ENCODE peak calls at places on chromosomes 5 and 9, in four cellular contexts. M is heart left ventricle, L is uterus, S is mucosa of descending colon. P is an unnamed sample.

GRCh38 chr5:79774171-79774854 is 84.7 kb downstream of the CMYA5 start:
- DNase-seq in S (no peak), L (no peak), M (peak; percentile 30), P (no peak)

GRCh38 chr5:121199238-121199999 is 652.3 kb upstream of the FTMT start:
- DNase-seq in L (no peak), S (no peak), M (no peak), P (no peak)

GRCh38 chr5:77876862-77877502 is 100.8 kb upstream of the TBCA start:
- DNase-seq in L (no peak), S (no peak), M (no peak), P (peak; percentile 16)

GRCh38 chr5:3099526-3099925 is 348.0 kb upstream of the IRX2 start:
- DNase-seq in M (no peak), L (no peak), S (no peak), P (no peak)

GRCh38 chr9:127586537-127586936 is 25.5 kb upstream of the STXBP1 start:
- DNase-seq in L (peak; percentile 89), M (peak; percentile 85), S (no peak), P (peak; percentile 84)

GRCh38 chr5:154370730-154371334 is 75.0 kb upstream of the SAP30L start:
- DNase-seq in S (no peak), L (no peak), M (peak; percentile 31), P (no peak)

GRCh38 chr9:21408817-21409216 is at the start of gene IFNA8:
- DNase-seq in S (no peak), L (no peak), M (no peak), P (no peak)

GRCh38 chr9:75108571-75108970 is 20.3 kb downstream of the OSTF1 start:
- DNase-seq in L (peak; percentile 61), M (peak; percentile 44), S (peak; percentile 62), P (no peak)

GRCh38 chr9:114434878-114435311 is 47.1 kb upstream of the AKNA start:
- DNase-seq in L (no peak), M (no peak), S (no peak), P (peak; percentile 39)

GRCh38 chr5:135135530-135136201 is 101.6 kb upstream of the PITX1 start:
- DNase-seq in L (no peak), S (peak; percentile 90), M (no peak), P (peak; percentile 87)

GRCh38 chr9:37998881-37999311 is 70.1 kb downstream of the SHB start:
- DNase-seq in M (no peak), L (no peak), S (no peak), P (no peak)

GRCh38 chr5:133891390-133891789 is 77.0 kb downstream of the C5orf15 start:
- DNase-seq in L (no peak), S (no peak), M (no peak), P (no peak)

GRCh38 chr5:131304414-131304813 is 40.6 kb downstream of the CDC42SE2 start:
- DNase-seq in M (no peak), S (no peak), L (no peak), P (no peak)

GRCh38 chr9:81074261-81074660 is 615.1 kb downstream of the TLE1 start:
- DNase-seq in M (no peak), L (no peak), S (no peak), P (no peak)

GRCh38 chr5:97629281-97629680 is 446.2 kb upstream of the RIOK2 start:
- DNase-seq in M (peak; percentile 67), S (no peak), L (no peak), P (no peak)
- H3K4me3 ChIP-seq in M (no peak overlapping the region), S (no peak overlapping the region), L (no peak overlapping the region), P (no peak overlapping the region)

GRCh38 chr9:65409471-65409980 is 124.5 kb upstream of the FOXD4L5 start:
- DNase-seq in S (peak; percentile 27), L (no peak), M (no peak), P (no peak)
- H3K9me3 ChIP-seq in S (peaks cover 60% of the 10 kb centered on the region), L (no peaks in the 10 kb centered on the region), M (no peaks in the 10 kb centered on the region), P (no peaks in the 10 kb centered on the region)

GRCh38 chr5:96957125-96958041 is 21.5 kb downstream of the LNPEP start:
- DNase-seq in M (no peak), S (no peak), L (no peak), P (no peak)

GRCh38 chr5:96963267-96963666 is 27.4 kb downstream of the LNPEP start:
- DNase-seq in M (peak; percentile 76), S (no peak), L (peak; percentile 54), P (peak; percentile 26)

GRCh38 chr5:96962540-96962991 is 26.7 kb downstream of the LNPEP start:
- DNase-seq in M (no peak), S (no peak), L (no peak), P (no peak)

GRCh38 chr5:96961053-96961452 is 25.2 kb downstream of the LNPEP start:
- DNase-seq in S (no peak), M (no peak), L (no peak), P (no peak)

GRCh38 chr5:96958977-96959376 is 23.1 kb downstream of the LNPEP start:
- DNase-seq in M (no peak), S (no peak), L (no peak), P (no peak)
- H3K4me3 ChIP-seq in M (no peak overlapping the region), S (no peak overlapping the region), L (no peak overlapping the region), P (no peak overlapping the region)

GRCh38 chr9:134848504-134848903 is 32.1 kb upstream of the FCN2 start:
- DNase-seq in M (no peak), L (no peak), S (no peak), P (no peak)

GRCh38 chr9:134850611-134851010 is 30.0 kb upstream of the FCN2 start:
- DNase-seq in L (no peak), M (no peak), S (no peak), P (no peak)

GRCh38 chr9:134853893-134854292 is 26.7 kb upstream of the FCN2 start:
- DNase-seq in L (no peak), M (no peak), S (no peak), P (peak; percentile 7)

GRCh38 chr9:134852906-134853654 is 27.5 kb upstream of the FCN2 start:
- DNase-seq in L (no peak), M (no peak), S (no peak), P (peak; percentile 6)

GRCh38 chr9:134851015-134851414 is 29.6 kb upstream of the FCN2 start:
- DNase-seq in L (no peak), M (no peak), S (peak; percentile 22), P (no peak)
- H3K9me3 ChIP-seq in L (no peaks in the 10 kb centered on the region), M (no peaks in the 10 kb centered on the region), S (peaks cover 6% of the 10 kb centered on the region), P (no peaks in the 10 kb centered on the region)

DNA sequence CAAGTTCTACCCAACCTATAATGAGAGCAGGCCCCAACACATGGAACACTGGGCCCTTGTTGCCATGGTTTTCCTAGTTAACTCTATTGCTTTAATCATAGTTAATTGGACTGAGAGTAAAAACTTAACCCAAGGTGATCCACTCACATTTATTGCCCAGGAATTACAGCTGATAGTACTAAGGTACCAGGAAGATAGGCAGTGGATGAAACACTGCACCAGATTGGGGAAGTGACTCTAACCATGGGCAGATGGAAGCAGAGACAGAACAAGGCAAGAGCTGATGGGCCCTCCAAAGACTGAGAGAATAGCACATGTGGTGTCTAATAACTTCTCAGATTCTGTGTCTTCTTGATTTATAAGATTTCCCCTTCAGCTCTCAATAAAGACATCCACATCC is 145.7 kb upstream of the TRIM32 start:
- DNase-seq in M (no peak), L (no peak), S (no peak), P (no peak)
- H3K4me3 ChIP-seq in M (no peak overlapping the region), L (no peak overlapping the region), S (no peak overlapping the region), P (no peak overlapping the region)

DNA sequence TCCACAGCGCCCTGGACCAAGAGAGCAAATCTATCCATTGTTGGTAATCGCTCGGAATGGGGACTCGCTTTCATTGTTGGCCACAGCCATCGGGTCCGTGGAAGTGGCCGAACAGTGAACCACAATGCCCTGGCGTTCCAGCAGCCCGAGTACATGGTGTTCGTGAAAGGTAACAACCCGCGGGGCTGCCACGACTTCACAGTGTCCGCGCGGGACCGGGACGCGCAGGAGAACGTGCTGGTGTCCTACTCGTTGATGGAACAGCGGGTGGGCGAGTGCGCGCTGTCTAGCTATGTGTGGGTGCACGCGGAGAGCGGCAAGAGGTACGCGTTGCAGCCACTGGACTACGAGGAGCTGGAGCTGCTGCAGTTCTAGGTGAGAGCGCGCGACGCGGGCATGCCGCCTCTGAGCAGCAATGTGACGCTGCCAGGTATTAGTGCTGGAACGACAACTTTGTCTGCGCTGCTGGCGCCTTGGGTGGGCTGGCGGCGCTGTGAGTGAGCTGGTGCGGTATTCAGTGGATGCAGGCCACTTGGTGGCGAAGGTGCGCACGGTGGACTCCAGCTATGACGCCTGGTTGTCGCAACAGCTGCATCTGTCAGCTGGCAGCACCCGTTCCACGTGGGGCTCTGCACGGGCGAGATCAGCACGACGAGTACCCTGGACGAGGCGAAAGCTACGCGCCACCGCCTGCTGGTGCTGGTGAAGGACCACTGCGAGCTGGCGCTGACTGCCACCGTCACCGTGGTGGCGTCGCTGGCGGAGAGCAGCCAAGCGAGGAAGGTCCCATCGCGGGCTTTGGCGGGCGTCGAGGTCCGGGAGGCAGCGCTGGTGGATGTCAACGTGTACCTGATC is 6.1 kb upstream of the PCDHA11 start:
- DNase-seq in S (no peak), L (no peak), M (no peak), P (no peak)
- H3K9me3 ChIP-seq in S (peaks cover 38% of the 10 kb centered on the region), L (no peaks in the 10 kb centered on the region), M (no peaks in the 10 kb centered on the region), P (peaks cover 8% of the 10 kb centered on the region)